ENCODE peak calls at places on chromosomes 7 and 10, in seven cellular contexts. C, X, A, I, Q, R and O are unnamed samples. For H3K9me3, the result is how much of the 10 kb centered on the place peaks cover.

GRCh38 chr10:95480901-95481491 is 80.2 kb downstream of the SORBS1 start:
- DNase-seq in X (no peak), C (no peak), R (no peak), Q (no peak), I (no peak), A (peak), O (no peak)

GRCh38 chr7:2069472-2069860 is 163.3 kb downstream of the MAD1L1 start:
- DNase-seq in C (no peak), I (no peak), X (no peak), A (no peak), Q (no peak), R (no peak), O (no peak)

GRCh38 chr7:103912906-103913610 is 76.4 kb downstream of the RELN start:
- DNase-seq in X (no peak), A (no peak), I (no peak), Q (no peak), R (no peak), C (no peak), O (no peak)

GRCh38 chr7:935321-936130 is 19.0 kb downstream of the ADAP1 start:
- DNase-seq in Q (no peak), A (no peak), R (no peak), C (no peak), I (peak), X (no peak), O (no peak)

GRCh38 chr7:477626-478220 is 41.9 kb downstream of the PDGFA start:
- DNase-seq in A (no peak), I (no peak), R (no peak), Q (peak), C (no peak), X (no peak), O (no peak)

GRCh38 chr7:94064541-94065191 is 60.5 kb upstream of the BET1 start:
- DNase-seq in A (no peak), X (no peak), R (no peak), I (no peak), C (peak), Q (no peak), O (peak)

GRCh38 chr10:89201345-89202032 is 5.6 kb downstream of the CH25H start:
- DNase-seq in I (no peak), A (no peak), X (no peak), Q (no peak), C (no peak), R (no peak), O (no peak)

GRCh38 chr7:123437447-123437995 is 96.9 kb downstream of the IQUB start:
- DNase-seq in R (no peak), C (no peak), Q (no peak), X (no peak), A (no peak), I (no peak), O (no peak)

GRCh38 chr10:72097448-72098300 is 9.3 kb upstream of the SPOCK2 start:
- DNase-seq in A (peak), X (peak), Q (peak), C (peak), R (peak), I (no peak), O (no peak)

GRCh38 chr10:499991-500390 is 189.5 kb downstream of the DIP2C start:
- DNase-seq in X (no peak), C (no peak), I (no peak), R (no peak), Q (no peak), A (no peak), O (no peak)

GRCh38 chr7:918441-919113 is 35.9 kb downstream of the ADAP1 start:
- DNase-seq in A (no peak), C (no peak), R (no peak), X (no peak), I (peak), Q (peak), O (no peak)

GRCh38 chr7:8282162-8282561 is 20.2 kb upstream of the ICA1 start:
- DNase-seq in Q (peak), I (no peak), R (no peak), C (no peak), X (no peak), A (no peak), O (no peak)

GRCh38 chr10:122646511-122647382 is 52.9 kb downstream of the C10orf120 start:
- DNase-seq in A (no peak), R (no peak), Q (no peak), I (peak), X (no peak), C (no peak), O (no peak)

GRCh38 chr7:42605381-42605780 is 306.5 kb downstream of the C7orf25 start:
- DNase-seq in I (no peak), R (no peak), Q (no peak), A (no peak), C (no peak), X (no peak), O (no peak)

GRCh38 chr10:36504752-36505151 is 620.6 kb upstream of the ANKRD30A start:
- DNase-seq in A (no peak), C (peak), R (no peak), Q (no peak), X (no peak), I (no peak), O (peak)

GRCh38 chr10:96906864-96907263 is 74.8 kb downstream of the LCOR start:
- DNase-seq in Q (no peak), C (no peak), A (no peak), X (no peak), R (no peak), I (no peak), O (no peak)

GRCh38 chr10:16832351-16833080 is 15.3 kb upstream of the RSU1 start:
- DNase-seq in Q (peak), X (peak), C (peak), R (no peak), I (no peak), A (no peak), O (peak)

GRCh38 chr10:60032723-60033122 is 126.4 kb upstream of the CCDC6 start:
- DNase-seq in Q (peak), R (peak), A (peak), I (no peak), X (peak), C (peak), O (peak)

GRCh38 chr7:116802784-116803183 is 59.6 kb upstream of the CAPZA2 start:
- DNase-seq in C (peak), R (peak), I (no peak), A (peak), Q (peak), X (no peak), O (peak)

GRCh38 chr10:26857991-26858706 is 2.6 kb downstream of the ABI1 start:
- DNase-seq in R (no peak), I (no peak), X (no peak), Q (no peak), C (no peak), A (no peak), O (peak)

GRCh38 chr7:106681815-106682495 is 21.0 kb upstream of the CCDC71L start:
- DNase-seq in R (peak), X (no peak), I (no peak), Q (no peak), C (peak), A (no peak), O (no peak)

GRCh38 chr7:129785457-129786178 is 167.1 kb downstream of the UBE2H start:
- DNase-seq in C (no peak), I (no peak), X (no peak), R (no peak), Q (no peak), A (no peak), O (no peak)

GRCh38 chr7:28072876-28073514 is 107.6 kb downstream of the JAZF1 start:
- DNase-seq in C (no peak), X (no peak), I (no peak), R (no peak), A (no peak), Q (no peak), O (no peak)

GRCh38 chr7:20288036-20288435 is 42.7 kb upstream of the ITGB8 start:
- DNase-seq in C (no peak), R (no peak), I (no peak), A (no peak), Q (no peak), X (no peak), O (no peak)

GRCh38 chr7:13822678-13823077 is 166.8 kb downstream of the ETV1 start:
- DNase-seq in R (no peak), C (no peak), A (no peak), X (no peak), I (no peak), Q (no peak), O (no peak)

GRCh38 chr10:5285186-5285585 is 79.6 kb upstream of the UCN3 start:
- DNase-seq in R (no peak), A (no peak), I (no peak), Q (no peak), C (peak), X (no peak), O (no peak)

GRCh38 chr7:148698397-148699023 is at the start of gene CUL1:
- DNase-seq in X (peak), Q (peak), C (peak), A (peak), I (peak), R (peak), O (peak)

GRCh38 chr10:31773749-31774148 is 154.9 kb downstream of the ARHGAP12 start:
- DNase-seq in C (no peak), A (no peak), R (no peak), Q (no peak), X (no peak), I (no peak), O (no peak)

GRCh38 chr10:34651796-34652195 is 163.3 kb downstream of the PARD3 start:
- DNase-seq in R (no peak), I (no peak), Q (no peak), C (no peak), X (no peak), A (no peak), O (no peak)

DNA sequence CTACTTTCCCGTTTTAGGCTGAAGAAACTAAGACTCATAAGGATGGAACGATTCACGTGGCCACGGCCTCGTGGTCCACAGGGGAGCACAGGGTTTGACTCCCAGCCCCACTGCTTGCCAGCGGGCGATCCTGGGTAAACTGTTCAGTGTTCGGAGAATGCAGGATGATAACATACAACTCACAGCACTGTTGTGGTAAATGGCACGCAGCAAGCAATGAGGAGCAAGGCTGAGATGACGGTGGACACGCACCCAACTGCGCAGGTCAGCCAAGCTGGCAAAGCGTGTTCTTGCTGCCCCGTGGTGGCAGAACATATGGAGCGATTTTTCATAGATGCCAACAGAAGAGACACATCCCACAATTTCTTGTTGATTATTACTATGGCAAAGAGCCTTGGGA is 272.7 kb downstream of the DNAJB6 start:
- DNase-seq in Q (no peak), I (no peak), R (no peak), X (no peak), C (no peak), A (no peak), O (no peak)
- H3K9me3 ChIP-seq in Q (under half), I (under half), R (under half), X (under half), C (under half), A (under half), O (under half)

GRCh38 chr7:31408120-31408729 is 67.7 kb upstream of the NEUROD6 start:
- DNase-seq in I (no peak), X (no peak), C (no peak), Q (no peak), A (no peak), R (peak), O (peak)

GRCh38 chr7:31407277-31407676 is 66.8 kb upstream of the NEUROD6 start:
- DNase-seq in Q (no peak), A (no peak), X (no peak), C (no peak), R (no peak), I (no peak), O (peak)

GRCh38 chr7:31413735-31414134 is 73.2 kb upstream of the NEUROD6 start:
- DNase-seq in A (no peak), I (no peak), C (no peak), Q (no peak), X (no peak), R (no peak), O (no peak)

DNA sequence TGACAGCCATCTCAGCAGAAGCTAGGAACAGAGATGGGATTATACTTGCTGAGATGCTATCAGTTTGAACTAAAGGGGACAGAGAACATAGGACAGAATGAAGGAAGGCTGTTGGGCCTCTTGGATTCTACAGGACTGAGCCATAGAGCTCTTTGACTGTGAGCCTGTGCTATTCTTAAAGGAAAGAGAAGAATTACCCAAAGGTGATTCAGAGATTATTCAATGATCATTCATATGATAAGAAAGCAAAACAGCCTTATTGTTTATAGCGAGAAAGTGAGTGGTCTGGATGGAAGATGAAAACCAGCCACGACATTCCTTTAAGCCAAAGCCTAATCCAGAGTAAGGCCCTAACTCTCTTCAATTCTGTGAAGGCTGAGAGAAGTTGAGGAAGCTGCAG is 69.7 kb upstream of the NEUROD6 start:
- DNase-seq in Q (no peak), A (no peak), X (no peak), C (no peak), R (no peak), I (no peak), O (no peak)
- TF ChIP-seq CTCF in Q (no peak), A (no peak), X (no peak), C (no peak), R (no peak), I (no peak), O (no peak)

DNA sequence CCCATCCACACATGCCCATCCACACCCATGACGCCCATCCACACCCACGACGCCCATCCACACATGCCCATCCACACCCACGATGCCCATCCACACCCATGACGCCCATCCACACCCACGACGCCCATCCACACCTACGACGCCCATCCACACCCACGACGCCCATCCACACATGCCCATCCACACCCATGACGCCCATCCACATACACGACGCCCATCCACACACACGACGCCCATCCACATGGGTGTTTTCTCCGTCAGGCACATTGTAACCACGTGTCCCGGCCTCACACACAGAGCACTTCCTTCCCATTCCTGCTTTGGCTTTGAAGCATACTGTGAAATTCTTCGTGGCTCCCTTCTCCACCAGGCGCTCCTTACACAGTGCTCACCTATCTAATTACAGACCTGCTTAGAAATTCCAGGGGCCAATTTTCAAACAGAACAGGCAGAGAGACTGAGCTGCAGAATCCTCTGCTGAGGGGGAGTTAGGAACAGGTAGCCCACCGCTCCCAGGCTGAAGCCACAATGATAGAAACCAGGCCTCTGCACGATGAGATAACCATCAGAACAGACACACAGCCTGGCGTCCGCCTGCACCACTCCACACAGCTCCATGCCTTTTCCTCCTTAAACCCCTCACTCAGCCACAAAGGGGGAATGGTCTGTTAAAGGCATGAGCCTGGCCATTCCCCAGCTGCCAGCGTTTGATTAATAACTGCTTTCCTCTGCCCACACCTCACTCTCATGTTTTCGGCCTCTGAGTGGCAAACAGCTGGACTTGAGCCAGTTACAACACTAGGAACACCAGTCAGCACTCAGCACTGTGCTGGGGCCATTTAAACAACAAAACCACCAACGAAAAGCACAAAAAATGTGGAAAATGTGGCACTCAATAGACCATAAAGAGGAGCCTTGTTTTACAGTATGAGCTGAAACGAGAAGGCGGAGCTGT is 501.6 kb downstream of the PTPRN2 start:
- DNase-seq in R (no peak), Q (no peak), A (no peak), I (peak), C (no peak), X (no peak), O (no peak)
- H3K9me3 ChIP-seq in R (under half), Q (under half), A (under half), I (under half), C (under half), X (under half), O (under half)

GRCh38 chr10:87782721-87783120 is 35.3 kb downstream of the ATAD1 start:
- DNase-seq in A (no peak), I (no peak), C (no peak), R (no peak), X (no peak), Q (no peak), O (no peak)
- TF ChIP-seq CTCF in A (no peak), I (no peak), C (no peak), R (no peak), X (no peak), Q (no peak), O (no peak)

GRCh38 chr7:57385668-57386067 is 64.3 kb upstream of the ZNF716 start:
- DNase-seq in I (no peak), R (no peak), A (no peak), Q (no peak), C (no peak), X (no peak), O (no peak)

GRCh38 chr7:57375783-57376182 is 74.2 kb upstream of the ZNF716 start:
- DNase-seq in R (no peak), C (no peak), X (no peak), Q (peak), A (no peak), I (no peak), O (no peak)

GRCh38 chr7:57384380-57384779 is 65.6 kb upstream of the ZNF716 start:
- DNase-seq in R (no peak), Q (no peak), I (no peak), X (no peak), C (no peak), A (no peak), O (no peak)

DNA sequence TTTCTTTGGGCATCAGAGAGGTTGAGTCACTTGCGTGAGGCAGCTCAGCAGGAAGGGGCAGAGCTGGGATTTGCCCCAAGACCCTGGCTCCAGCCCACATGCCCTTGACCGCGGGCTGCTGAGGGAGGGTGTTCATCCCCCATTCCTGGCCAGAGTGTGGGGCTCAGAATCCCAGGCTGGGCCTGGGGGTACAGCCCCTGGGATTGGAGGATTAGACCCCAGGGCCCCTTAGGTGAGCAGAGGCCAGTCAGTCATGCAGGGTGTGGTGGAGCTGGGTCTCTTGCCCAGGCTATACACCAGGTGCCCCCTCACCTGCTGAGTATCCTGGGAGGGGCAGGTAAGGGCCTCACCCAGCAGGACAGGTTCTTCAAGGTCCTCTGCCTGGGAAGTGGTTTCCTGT is 68.4 kb upstream of the ZNF716 start:
- DNase-seq in R (no peak), I (no peak), A (no peak), X (no peak), C (no peak), Q (no peak), O (no peak)
- H3K9me3 ChIP-seq in R (under half), I (under half), A (half or more), X (half or more), C (under half), Q (under half), O (under half)

DNA sequence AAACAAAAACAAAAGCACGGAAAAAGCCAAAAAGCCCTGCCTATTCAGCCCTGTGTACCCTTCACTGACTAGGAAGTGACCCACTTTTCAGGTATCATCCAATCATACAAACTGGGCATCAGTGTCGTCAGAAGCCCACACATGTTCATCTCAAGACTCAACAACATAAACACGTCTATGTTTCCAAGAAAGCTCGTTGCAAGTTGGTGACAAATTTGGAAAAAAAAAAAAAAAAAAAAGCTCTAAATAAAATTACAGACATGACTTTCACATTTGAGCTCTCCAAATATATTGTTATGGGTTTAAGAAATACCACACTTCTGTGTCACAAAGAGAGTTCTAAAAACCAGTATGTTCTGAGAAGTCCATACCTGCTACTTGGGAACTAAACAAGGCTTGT is 204.7 kb upstream of the KLF14 start:
- DNase-seq in I (no peak), Q (no peak), A (no peak), C (no peak), X (no peak), R (no peak), O (no peak)
- TF ChIP-seq CTCF in I (no peak), Q (no peak), A (no peak), C (no peak), X (no peak), R (no peak), O (no peak)

GRCh38 chr7:154302380-154302779 is 250.2 kb downstream of the DPP6 start:
- DNase-seq in Q (no peak), R (no peak), A (peak), I (no peak), C (no peak), X (no peak), O (no peak)

GRCh38 chr7:154299736-154300135 is 247.5 kb downstream of the DPP6 start:
- DNase-seq in Q (no peak), R (no peak), I (no peak), C (no peak), A (no peak), X (no peak), O (no peak)

GRCh38 chr7:154296443-154296842 is 244.2 kb downstream of the DPP6 start:
- DNase-seq in R (no peak), Q (no peak), A (no peak), C (no peak), X (no peak), I (no peak), O (no peak)
- H3K9me3 ChIP-seq in R (under half), Q (under half), A (under half), C (under half), X (under half), I (under half), O (under half)

GRCh38 chr7:25763461-25763860 is 388.5 kb upstream of the NFE2L3 start:
- DNase-seq in I (no peak), R (no peak), Q (no peak), A (no peak), X (no peak), C (no peak), O (no peak)

GRCh38 chr7:25762511-25763119 is 389.4 kb upstream of the NFE2L3 start:
- DNase-seq in X (no peak), R (no peak), I (no peak), C (no peak), A (no peak), Q (no peak), O (no peak)

GRCh38 chr7:25758559-25758958 is 393.4 kb upstream of the NFE2L3 start:
- DNase-seq in C (no peak), X (no peak), Q (no peak), I (no peak), R (no peak), A (no peak), O (peak)

GRCh38 chr7:25759281-25759680 is 392.7 kb upstream of the NFE2L3 start:
- DNase-seq in Q (no peak), X (no peak), I (no peak), A (no peak), C (no peak), R (no peak), O (peak)

GRCh38 chr7:25759748-25760147 is 392.2 kb upstream of the NFE2L3 start:
- DNase-seq in Q (no peak), A (no peak), R (no peak), X (no peak), C (no peak), I (no peak), O (peak)
- TF ChIP-seq CTCF in Q (no peak), A (no peak), R (no peak), X (no peak), C (no peak), I (no peak), O (no peak)

GRCh38 chr7:150345012-150345411 is 3.6 kb upstream of the RARRES2 start:
- DNase-seq in I (no peak), C (no peak), R (no peak), X (no peak), Q (no peak), A (no peak), O (no peak)
- H3K9me3 ChIP-seq in I (under half), C (under half), R (under half), X (under half), Q (under half), A (under half), O (under half)